ENCODE peak calls at places on chromosomes 7 and 10, in six cellular contexts. B, Q, R, K, V and T are unnamed samples.

GRCh38 chr10:116670706-116671105 is 50.0 kb downstream of the PNLIPRP2 start:
- DNase-seq in B (no peak), Q (no peak), R (no peak), K (no peak), V (no peak), T (no peak)

GRCh38 chr10:63261496-63261895 is 128.4 kb downstream of the NRBF2 start:
- DNase-seq in B (no peak), Q (no peak), R (no peak), K (no peak), V (no peak), T (no peak)

GRCh38 chr10:77601488-77601887 is 36.1 kb downstream of the KCNMA1 start:
- DNase-seq in B (no peak), Q (peak), R (no peak), K (no peak), V (no peak), T (peak)

GRCh38 chr10:7045891-7046599 is 364.8 kb downstream of the SFMBT2 start:
- DNase-seq in B (no peak), Q (no peak), R (no peak), K (peak), V (no peak), T (no peak)

GRCh38 chr10:19815478-19816419 is 483 bp upstream of the PLXDC2 start:
- DNase-seq in B (no peak), Q (peak), R (peak), K (no peak), V (peak), T (peak)

GRCh38 chr10:95567903-95568630 is 6.9 kb upstream of the SORBS1 start:
- DNase-seq in B (no peak), Q (no peak), R (no peak), K (no peak), V (no peak), T (no peak)

GRCh38 chr7:113796557-113796956 is 122.3 kb downstream of the PPP1R3A start:
- DNase-seq in B (no peak), Q (no peak), R (no peak), K (no peak), V (no peak), T (no peak)

GRCh38 chr7:143382791-143383641 is 1.9 kb downstream of the ZYX start:
- DNase-seq in B (no peak), Q (no peak), R (no peak), K (no peak), V (no peak), T (peak)

GRCh38 chr10:124671486-124672075 is 72.6 kb downstream of the FAM53B start:
- DNase-seq in B (peak), Q (peak), R (no peak), K (no peak), V (no peak), T (peak)

GRCh38 chr10:126243976-126244375 is 144.3 kb downstream of the ADAM12 start:
- DNase-seq in B (no peak), Q (no peak), R (no peak), K (no peak), V (no peak), T (no peak)

DNA sequence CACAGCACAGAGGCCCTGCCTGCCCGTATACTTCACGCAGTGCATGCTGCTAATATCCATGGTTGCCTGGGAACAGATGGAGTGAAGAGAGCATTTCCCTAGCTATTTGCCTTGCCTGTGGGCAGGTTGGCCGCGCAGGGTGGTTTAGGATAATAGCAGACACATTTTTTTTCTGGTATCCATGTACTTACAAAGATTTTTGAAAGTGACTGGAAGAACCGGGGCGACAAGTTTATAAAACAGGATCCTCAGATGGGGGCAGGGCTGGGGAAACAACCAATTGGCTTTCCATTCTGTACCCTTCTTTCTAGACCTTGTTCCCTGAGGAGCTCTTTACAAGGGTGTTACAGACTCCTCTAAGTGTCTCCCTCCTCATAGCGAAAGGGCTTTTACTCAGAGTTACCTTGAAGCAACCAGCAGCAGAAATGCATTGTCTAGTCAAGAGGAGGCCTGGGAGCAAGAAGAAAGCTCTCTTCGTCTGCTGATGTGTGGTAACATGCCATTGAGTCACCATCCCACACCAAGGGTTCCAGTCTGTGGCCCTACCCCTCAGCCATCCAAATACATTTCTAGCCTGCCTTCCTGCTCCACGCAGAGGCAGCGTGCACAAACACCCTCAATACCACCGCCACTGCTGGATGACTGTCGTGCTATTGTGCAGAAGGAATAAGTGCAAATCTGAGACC is 31.5 kb downstream of the MTURN start:
- DNase-seq in B (no peak), Q (no peak), R (peak), K (no peak), V (no peak), T (no peak)
- TF ChIP-seq EP300 in B (no peak), Q (no peak), R (no peak), K (no peak), V (no peak), T (no peak)

GRCh38 chr7:100632951-100633717 is 8.2 kb downstream of the TFR2 start:
- DNase-seq in B (no peak), Q (peak), R (peak), K (no peak), V (no peak), T (peak)
- TF ChIP-seq CTCF in B (no peak), Q (peak), R (peak), K (peak), V (no peak), T (peak)

GRCh38 chr7:131329176-131329570 is 1.5 kb downstream of the MKLN1 start:
- DNase-seq in B (no peak), Q (peak), R (peak), K (no peak), V (no peak), T (no peak)

GRCh38 chr7:131328387-131329175 is 905 bp downstream of the MKLN1 start:
- DNase-seq in B (no peak), Q (no peak), R (no peak), K (no peak), V (no peak), T (no peak)

GRCh38 chr7:131327049-131327625 is 539 bp upstream of the MKLN1 start:
- DNase-seq in B (peak), Q (peak), R (no peak), K (no peak), V (no peak), T (no peak)

GRCh38 chr7:131326576-131326975 is 1.1 kb upstream of the MKLN1 start:
- DNase-seq in B (peak), Q (peak), R (no peak), K (no peak), V (no peak), T (no peak)

GRCh38 chr7:131327626-131328386 is at the start of gene MKLN1:
- DNase-seq in B (peak), Q (peak), R (peak), K (peak), V (peak), T (peak)
- TF ChIP-seq EP300 in B (no peak), Q (no peak), R (no peak), K (peak), V (no peak), T (no peak)

DNA sequence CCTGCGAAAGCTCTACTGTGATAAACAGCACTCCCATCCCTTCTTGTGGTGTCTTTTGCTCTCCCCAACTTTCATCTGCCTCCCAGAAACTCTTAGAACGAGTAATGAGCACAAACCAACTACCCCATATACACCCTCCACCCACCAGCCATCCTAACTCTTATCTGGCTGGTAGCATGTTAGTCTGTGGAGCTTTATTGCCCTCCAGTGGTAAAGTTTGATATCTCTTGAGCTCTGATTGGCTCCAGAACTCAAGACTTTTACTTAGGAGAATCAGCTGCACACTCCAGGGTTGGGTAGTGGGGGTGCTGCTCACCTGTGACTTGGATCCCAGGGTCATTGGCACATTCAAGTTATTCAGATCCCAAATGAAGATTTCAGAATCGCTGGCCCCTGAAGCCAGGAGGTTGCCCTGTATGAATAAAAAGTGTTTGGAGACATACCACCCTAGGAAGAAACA is 10.9 kb downstream of the SEC31B start:
- DNase-seq in B (peak), Q (peak), R (no peak), K (no peak), V (no peak), T (no peak)
- TF ChIP-seq CTCF in B (peak), Q (peak), R (no peak), K (peak), V (no peak), T (no peak)

GRCh38 chr10:20990604-20991003 is 93.5 kb upstream of the NEBL start:
- DNase-seq in B (no peak), Q (no peak), R (no peak), K (no peak), V (no peak), T (no peak)
- TF ChIP-seq EP300 in B (no peak), Q (no peak), R (no peak), K (no peak), V (no peak), T (no peak)

DNA sequence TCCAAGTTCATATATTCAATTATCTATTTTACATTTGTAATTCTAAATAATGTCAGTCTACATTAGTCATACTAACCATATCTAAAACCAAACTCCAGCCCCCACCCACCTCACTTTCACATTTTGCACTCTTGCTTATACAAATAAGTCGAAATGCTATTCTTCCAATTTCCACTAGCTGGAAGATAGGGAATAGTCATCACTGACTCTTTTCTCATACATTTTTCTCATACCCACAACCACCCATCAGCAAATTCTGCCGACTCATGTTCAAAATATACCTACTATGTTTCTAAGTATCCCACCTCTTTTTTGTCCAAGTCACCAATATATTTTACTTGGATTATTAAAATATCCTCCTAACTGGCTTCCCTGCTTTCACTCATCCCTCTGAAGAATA is 93.2 kb upstream of the DGKB start:
- DNase-seq in B (no peak), Q (no peak), R (no peak), K (no peak), V (no peak), T (no peak)
- TF ChIP-seq CTCF in B (no peak), Q (no peak), R (no peak), K (no peak), V (no peak), T (no peak)

GRCh38 chr10:35409808-35410207 is 73.5 kb downstream of the CCNY start:
- DNase-seq in B (peak), Q (no peak), R (no peak), K (no peak), V (no peak), T (peak)
- TF ChIP-seq EP300 in B (no peak), Q (no peak), R (no peak), K (no peak), V (no peak), T (no peak)

GRCh38 chr10:71396084-71396713 is 521 bp upstream of the CDH23 start:
- DNase-seq in B (no peak), Q (peak), R (peak), K (no peak), V (peak), T (peak)
- TF ChIP-seq CTCF in B (peak), Q (peak), R (no peak), K (peak), V (peak), T (peak)